ENCODE peak calls at places on chromosomes 12 and 14, in eight cellular contexts. One of them, this sample, is unnamed.

GRCh38 chr12:52149651-52150241 is 42.1 kb downstream of the KRT80 start:
- DNase-seq in spleen: peak; percentile 72
- DNase-seq in MM.1S: no peak
- DNase-seq in testis: no peak
- DNase-seq in stomach: no peak
- DNase-seq in cardiac muscle cell: no peak
- DNase-seq in tibial artery: no peak
- DNase-seq in BE2C: no peak
- DNase-seq in this sample: no peak

GRCh38 chr14:37230551-37231194 is 32.9 kb downstream of the MIPOL1 start:
- DNase-seq in spleen: no peak
- DNase-seq in MM.1S: peak; percentile 67
- DNase-seq in testis: peak; percentile 25
- DNase-seq in stomach: no peak
- DNase-seq in cardiac muscle cell: peak; percentile 81
- DNase-seq in tibial artery: no peak
- DNase-seq in BE2C: peak; percentile 16
- DNase-seq in this sample: no peak

GRCh38 chr12:4824415-4824814 is 85.3 kb upstream of the KCNA1 start:
- DNase-seq in spleen: no peak
- DNase-seq in MM.1S: no peak
- DNase-seq in testis: no peak
- DNase-seq in stomach: no peak
- DNase-seq in cardiac muscle cell: peak; percentile 59
- DNase-seq in tibial artery: no peak
- DNase-seq in BE2C: no peak
- DNase-seq in this sample: no peak

GRCh38 chr14:101733211-101733610 is 28.3 kb upstream of the PPP2R5C start:
- DNase-seq in spleen: no peak
- DNase-seq in MM.1S: no peak
- DNase-seq in testis: no peak
- DNase-seq in stomach: no peak
- DNase-seq in cardiac muscle cell: peak; percentile 68
- DNase-seq in tibial artery: no peak
- DNase-seq in BE2C: peak; percentile 56
- DNase-seq in this sample: no peak

GRCh38 chr14:100018054-100018453 is 47.2 kb upstream of the EVL start:
- DNase-seq in spleen: no peak
- DNase-seq in MM.1S: no peak
- DNase-seq in testis: no peak
- DNase-seq in stomach: no peak
- DNase-seq in cardiac muscle cell: no peak
- DNase-seq in tibial artery: no peak
- DNase-seq in BE2C: no peak
- DNase-seq in this sample: no peak

GRCh38 chr12:16454481-16454880 is 107.0 kb downstream of the MGST1 start:
- DNase-seq in spleen: no peak
- DNase-seq in MM.1S: no peak
- DNase-seq in testis: no peak
- DNase-seq in stomach: no peak
- DNase-seq in cardiac muscle cell: peak; percentile 17
- DNase-seq in tibial artery: no peak
- DNase-seq in BE2C: no peak
- DNase-seq in this sample: no peak

GRCh38 chr12:32788405-32788804 is 32.7 kb upstream of the YARS2 start:
- DNase-seq in spleen: no peak
- DNase-seq in MM.1S: no peak
- DNase-seq in testis: no peak
- DNase-seq in stomach: no peak
- DNase-seq in cardiac muscle cell: no peak
- DNase-seq in tibial artery: no peak
- DNase-seq in BE2C: no peak
- DNase-seq in this sample: no peak

GRCh38 chr12:30414507-30414906 is 281.2 kb downstream of the IPO8 start:
- DNase-seq in spleen: no peak
- DNase-seq in MM.1S: no peak
- DNase-seq in testis: no peak
- DNase-seq in stomach: no peak
- DNase-seq in cardiac muscle cell: no peak
- DNase-seq in tibial artery: no peak
- DNase-seq in BE2C: no peak
- DNase-seq in this sample: no peak

GRCh38 chr12:113249546-113249945 is 28.3 kb downstream of the TPCN1 start:
- DNase-seq in spleen: peak; percentile 44
- DNase-seq in MM.1S: no peak
- DNase-seq in testis: no peak
- DNase-seq in stomach: no peak
- DNase-seq in cardiac muscle cell: no peak
- DNase-seq in tibial artery: no peak
- DNase-seq in BE2C: no peak
- DNase-seq in this sample: no peak

GRCh38 chr12:19238520-19238919 is 109.0 kb downstream of the PLEKHA5 start:
- DNase-seq in spleen: no peak
- DNase-seq in MM.1S: no peak
- DNase-seq in testis: no peak
- DNase-seq in stomach: no peak
- DNase-seq in cardiac muscle cell: no peak
- DNase-seq in tibial artery: no peak
- DNase-seq in BE2C: no peak
- DNase-seq in this sample: no peak

GRCh38 chr12:19234991-19235876 is 105.7 kb downstream of the PLEKHA5 start:
- DNase-seq in spleen: no peak
- DNase-seq in MM.1S: no peak
- DNase-seq in testis: no peak
- DNase-seq in stomach: no peak
- DNase-seq in cardiac muscle cell: peak; percentile 72
- DNase-seq in tibial artery: no peak
- DNase-seq in BE2C: no peak
- DNase-seq in this sample: no peak

GRCh38 chr12:19236656-19237055 is 107.1 kb downstream of the PLEKHA5 start:
- DNase-seq in spleen: no peak
- DNase-seq in MM.1S: no peak
- DNase-seq in testis: no peak
- DNase-seq in stomach: no peak
- DNase-seq in cardiac muscle cell: peak; percentile 65
- DNase-seq in tibial artery: no peak
- DNase-seq in BE2C: no peak
- DNase-seq in this sample: no peak

GRCh38 chr12:19239616-19240234 is 110.2 kb downstream of the PLEKHA5 start:
- DNase-seq in spleen: no peak
- DNase-seq in MM.1S: no peak
- DNase-seq in testis: no peak
- DNase-seq in stomach: no peak
- DNase-seq in cardiac muscle cell: peak; percentile 74
- DNase-seq in tibial artery: no peak
- DNase-seq in BE2C: no peak
- DNase-seq in this sample: no peak

DNA sequence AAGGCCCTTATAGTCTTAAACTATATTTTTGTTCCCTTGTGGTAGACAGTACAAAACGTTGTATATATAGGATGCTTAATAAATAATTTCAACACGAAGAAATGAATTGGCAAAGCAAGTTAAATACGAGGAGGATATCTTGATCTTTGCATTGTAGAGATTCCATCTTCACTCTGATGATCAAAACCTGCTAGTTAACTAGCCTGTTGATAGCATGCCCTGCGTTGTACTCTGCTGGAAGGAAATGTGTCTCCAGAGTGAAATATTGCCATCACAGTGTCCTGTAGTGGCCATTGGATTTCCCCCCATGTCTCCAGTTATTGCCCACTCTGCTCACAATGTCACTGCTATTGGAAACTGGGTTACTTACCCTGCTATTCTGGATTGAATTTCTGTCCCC is 109.5 kb downstream of the PLEKHA5 start:
- DNase-seq in spleen: no peak
- DNase-seq in MM.1S: no peak
- DNase-seq in testis: no peak
- DNase-seq in stomach: no peak
- DNase-seq in cardiac muscle cell: no peak
- DNase-seq in tibial artery: no peak
- DNase-seq in BE2C: no peak
- DNase-seq in this sample: no peak
- H3K4me3 ChIP-seq in spleen: no peak overlapping the region
- H3K4me3 ChIP-seq in MM.1S: no peak overlapping the region
- H3K4me3 ChIP-seq in testis: no peak overlapping the region
- H3K4me3 ChIP-seq in stomach: no peak overlapping the region
- H3K4me3 ChIP-seq in cardiac muscle cell: no peak overlapping the region
- H3K4me3 ChIP-seq in tibial artery: no peak overlapping the region
- H3K4me3 ChIP-seq in BE2C: no peak overlapping the region
- H3K4me3 ChIP-seq in this sample: no peak overlapping the region

GRCh38 chr14:81829447-81829846 is 295.8 kb upstream of the SEL1L start:
- DNase-seq in spleen: peak; percentile 72
- DNase-seq in MM.1S: no peak
- DNase-seq in testis: no peak
- DNase-seq in stomach: no peak
- DNase-seq in cardiac muscle cell: no peak
- DNase-seq in tibial artery: no peak
- DNase-seq in BE2C: peak; percentile 6
- DNase-seq in this sample: peak; percentile 52
- H3K9me3 ChIP-seq in spleen: peaks cover 25% of the 10 kb centered on the region
- H3K9me3 ChIP-seq in MM.1S: no peaks in the 10 kb centered on the region
- H3K9me3 ChIP-seq in testis: no peaks in the 10 kb centered on the region
- H3K9me3 ChIP-seq in stomach: no peaks in the 10 kb centered on the region
- H3K9me3 ChIP-seq in cardiac muscle cell: no peaks in the 10 kb centered on the region
- H3K9me3 ChIP-seq in tibial artery: no peaks in the 10 kb centered on the region
- H3K9me3 ChIP-seq in BE2C: no peaks in the 10 kb centered on the region
- H3K9me3 ChIP-seq in this sample: peaks cover 6% of the 10 kb centered on the region

GRCh38 chr12:121520119-121520518 is 60.7 kb downstream of the KDM2B start:
- DNase-seq in spleen: no peak
- DNase-seq in MM.1S: no peak
- DNase-seq in testis: no peak
- DNase-seq in stomach: no peak
- DNase-seq in cardiac muscle cell: no peak
- DNase-seq in tibial artery: no peak
- DNase-seq in BE2C: no peak
- DNase-seq in this sample: no peak

GRCh38 chr12:121520586-121521086 is 60.2 kb downstream of the KDM2B start:
- DNase-seq in spleen: no peak
- DNase-seq in MM.1S: no peak
- DNase-seq in testis: no peak
- DNase-seq in stomach: no peak
- DNase-seq in cardiac muscle cell: no peak
- DNase-seq in tibial artery: no peak
- DNase-seq in BE2C: no peak
- DNase-seq in this sample: no peak

GRCh38 chr12:121518656-121519055 is 62.2 kb downstream of the KDM2B start:
- DNase-seq in spleen: no peak
- DNase-seq in MM.1S: no peak
- DNase-seq in testis: peak; percentile 32
- DNase-seq in stomach: no peak
- DNase-seq in cardiac muscle cell: no peak
- DNase-seq in tibial artery: no peak
- DNase-seq in BE2C: no peak
- DNase-seq in this sample: no peak

GRCh38 chr12:121516437-121517011 is 64.3 kb downstream of the KDM2B start:
- DNase-seq in spleen: no peak
- DNase-seq in MM.1S: no peak
- DNase-seq in testis: no peak
- DNase-seq in stomach: no peak
- DNase-seq in cardiac muscle cell: no peak
- DNase-seq in tibial artery: no peak
- DNase-seq in BE2C: no peak
- DNase-seq in this sample: no peak

DNA sequence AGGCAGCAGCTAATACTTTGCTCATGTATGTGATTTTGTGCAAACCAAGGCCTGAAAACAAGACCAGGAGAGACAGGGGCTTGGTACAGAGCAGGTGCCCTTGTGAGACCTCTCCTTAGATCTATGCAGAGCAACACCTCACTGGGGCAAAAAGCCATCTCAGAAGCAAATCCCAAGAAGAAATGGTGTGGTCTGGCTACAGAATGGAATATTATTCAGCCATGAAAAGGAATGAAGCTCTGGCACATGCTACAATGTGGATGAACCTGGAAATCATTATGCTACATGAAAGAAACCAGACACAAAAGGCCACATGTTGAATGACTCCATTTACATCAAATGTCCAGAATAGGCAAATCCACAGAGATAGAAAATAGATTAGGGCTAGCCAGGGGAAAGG is 61.6 kb downstream of the KDM2B start:
- DNase-seq in spleen: no peak
- DNase-seq in MM.1S: no peak
- DNase-seq in testis: no peak
- DNase-seq in stomach: no peak
- DNase-seq in cardiac muscle cell: no peak
- DNase-seq in tibial artery: no peak
- DNase-seq in BE2C: no peak
- DNase-seq in this sample: no peak
- TF ChIP-seq CTCF in spleen: no peak
- TF ChIP-seq CTCF in MM.1S: no peak
- TF ChIP-seq CTCF in testis: no peak
- TF ChIP-seq CTCF in stomach: no peak
- TF ChIP-seq CTCF in cardiac muscle cell: no peak
- TF ChIP-seq CTCF in tibial artery: no peak
- TF ChIP-seq CTCF in BE2C: no peak
- TF ChIP-seq CTCF in this sample: no peak

GRCh38 chr14:31420013-31420318 is 384 bp downstream of the HEATR5A start:
- DNase-seq in spleen: peak; percentile 94
- DNase-seq in MM.1S: peak; percentile 33
- DNase-seq in testis: peak; percentile 63
- DNase-seq in stomach: peak; percentile 84
- DNase-seq in cardiac muscle cell: no peak
- DNase-seq in tibial artery: peak; percentile 33
- DNase-seq in BE2C: peak; percentile 30
- DNase-seq in this sample: peak; percentile 81

GRCh38 chr14:31421200-31421599 is 850 bp upstream of the HEATR5A start:
- DNase-seq in spleen: no peak
- DNase-seq in MM.1S: no peak
- DNase-seq in testis: no peak
- DNase-seq in stomach: no peak
- DNase-seq in cardiac muscle cell: no peak
- DNase-seq in tibial artery: no peak
- DNase-seq in BE2C: no peak
- DNase-seq in this sample: no peak

GRCh38 chr14:31419179-31420012 is 954 bp downstream of the HEATR5A start:
- DNase-seq in spleen: no peak
- DNase-seq in MM.1S: peak; percentile 6
- DNase-seq in testis: no peak
- DNase-seq in stomach: no peak
- DNase-seq in cardiac muscle cell: peak; percentile 67
- DNase-seq in tibial artery: no peak
- DNase-seq in BE2C: no peak
- DNase-seq in this sample: no peak

GRCh38 chr14:31420319-31421081 is at the start of gene HEATR5A:
- DNase-seq in spleen: peak; percentile 100
- DNase-seq in MM.1S: peak; percentile 92
- DNase-seq in testis: peak; percentile 97
- DNase-seq in stomach: peak; percentile 96
- DNase-seq in cardiac muscle cell: peak; percentile 98
- DNase-seq in tibial artery: peak; percentile 94
- DNase-seq in BE2C: peak; percentile 98
- DNase-seq in this sample: peak; percentile 96

DNA sequence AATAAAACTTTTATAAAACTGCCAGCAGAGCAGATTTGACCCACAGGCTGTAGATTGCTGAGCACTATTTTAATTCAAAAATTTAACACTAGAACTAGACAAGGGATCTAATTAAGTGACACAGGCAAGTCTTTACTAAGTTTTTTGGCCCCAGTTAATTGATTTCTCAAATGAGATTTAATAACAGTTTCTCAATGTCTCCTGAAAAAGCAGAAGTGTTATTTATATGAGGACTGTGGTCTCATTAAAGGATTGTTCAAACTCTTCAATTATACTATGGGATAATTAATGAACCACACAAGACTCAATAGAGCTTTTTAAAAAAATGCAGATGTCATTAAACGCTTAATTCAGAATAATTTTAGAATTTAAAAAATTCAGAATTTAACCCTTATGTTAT is 1.9 kb downstream of the HEATR5A start:
- DNase-seq in spleen: no peak
- DNase-seq in MM.1S: no peak
- DNase-seq in testis: no peak
- DNase-seq in stomach: no peak
- DNase-seq in cardiac muscle cell: no peak
- DNase-seq in tibial artery: no peak
- DNase-seq in BE2C: no peak
- DNase-seq in this sample: no peak
- H3K4me3 ChIP-seq in spleen: no peak overlapping the region
- H3K4me3 ChIP-seq in MM.1S: no peak overlapping the region
- H3K4me3 ChIP-seq in testis: no peak overlapping the region
- H3K4me3 ChIP-seq in stomach: no peak overlapping the region
- H3K4me3 ChIP-seq in cardiac muscle cell: peak overlapping the region; percentile 87
- H3K4me3 ChIP-seq in tibial artery: no peak overlapping the region
- H3K4me3 ChIP-seq in BE2C: no peak overlapping the region
- H3K4me3 ChIP-seq in this sample: no peak overlapping the region

This sample was measured in RWPE2.